ENCODE peak calls at places on chromosome 1, in eight cellular contexts. D is ecto neural progenitor cell; A is stimulated activated CD4-positive, alpha-beta T cell treated with anti-CD3 and anti-CD28 coated beads, Interleukin-2, amount 100 ng/mL, for 24 hours; J is heart left ventricle; S is GM04504; Q is myocyte; H is activated naive CD4-positive, alpha-beta T cell treated with Interleukin-2 at 50 U/mL for 16 hours; R is NCI-H146. L is an unnamed sample.

GRCh38 chr1:219990782-219991510 is 55.4 kb downstream of the EPRS1 start:
- DNase-seq in J (no peak), R (peak), A (no peak), Q (peak), H (no peak), D (no peak), S (peak), L (peak)

GRCh38 chr1:116553386-116554115 is 17.3 kb downstream of the CD58 start:
- DNase-seq in A (no peak), J (no peak), D (no peak), R (no peak), H (no peak), Q (no peak), S (no peak), L (no peak)

GRCh38 chr1:225816643-225817538 is 7.0 kb downstream of the EPHX1 start:
- DNase-seq in Q (peak), H (no peak), J (peak), R (no peak), A (no peak), D (no peak), S (no peak), L (no peak)

GRCh38 chr1:217539510-217539909 is 91.4 kb downstream of the GPATCH2 start:
- DNase-seq in A (no peak), D (no peak), J (no peak), S (no peak), H (no peak), Q (no peak), R (peak), L (no peak)

GRCh38 chr1:88216441-88216840 is 467.6 kb upstream of the PKN2 start:
- DNase-seq in R (peak), A (no peak), D (no peak), J (no peak), S (no peak), H (no peak), Q (no peak), L (no peak)

GRCh38 chr1:54571803-54572202 is 23.8 kb downstream of the ACOT11 start:
- DNase-seq in A (no peak), S (no peak), H (no peak), J (no peak), R (no peak), D (no peak), Q (no peak), L (no peak)

GRCh38 chr1:224554620-224555259 is 61.4 kb upstream of the CNIH3 start:
- DNase-seq in D (no peak), J (no peak), R (no peak), H (no peak), A (no peak), Q (no peak), S (no peak), L (no peak)

GRCh38 chr1:235902638-235903542 is 36.2 kb upstream of the LYST start:
- DNase-seq in Q (no peak), R (no peak), J (no peak), S (peak), A (no peak), D (peak), H (no peak), L (no peak)

GRCh38 chr1:162627662-162628296 is 4.5 kb upstream of the DDR2 start:
- DNase-seq in A (no peak), S (no peak), H (no peak), Q (peak), J (no peak), D (no peak), R (peak), L (peak)

GRCh38 chr1:198417041-198417440 is 123.4 kb downstream of the ATP6V1G3 start:
- DNase-seq in Q (no peak), R (no peak), A (no peak), H (no peak), D (no peak), J (no peak), S (no peak), L (no peak)

GRCh38 chr1:32275424-32275823 is 16.5 kb upstream of the HDAC1 start:
- DNase-seq in S (no peak), A (no peak), Q (no peak), J (no peak), R (no peak), D (no peak), H (no peak), L (no peak)

GRCh38 chr1:156347337-156347736 is 9.0 kb downstream of the TSACC start:
- DNase-seq in J (no peak), Q (no peak), D (no peak), S (peak), H (no peak), A (no peak), R (no peak), L (no peak)

GRCh38 chr1:164803366-164803765 is 244.4 kb downstream of the PBX1 start:
- DNase-seq in S (no peak), D (no peak), R (no peak), A (no peak), H (no peak), J (no peak), Q (peak), L (no peak)

GRCh38 chr1:52139817-52140540 is 1.9 kb upstream of the ZFYVE9 start:
- DNase-seq in S (peak), H (peak), Q (peak), D (no peak), R (no peak), J (no peak), A (peak), L (no peak)

GRCh38 chr1:190474587-190475305 is 2.9 kb downstream of the BRINP3 start:
- DNase-seq in H (no peak), Q (no peak), A (no peak), D (peak), R (peak), J (no peak), S (no peak), L (no peak)

GRCh38 chr1:84619383-84620093 is 45.3 kb upstream of the CTBS start:
- DNase-seq in Q (peak), R (peak), S (peak), A (peak), H (peak), J (no peak), D (no peak), L (peak)

GRCh38 chr1:5351366-5351765 is 640.9 kb downstream of the NPHP4 start:
- DNase-seq in Q (no peak), J (no peak), H (no peak), A (no peak), S (no peak), R (no peak), D (no peak), L (no peak)

GRCh38 chr1:244022301-244022700 is 28.8 kb upstream of the ZBTB18 start:
- DNase-seq in S (peak), R (no peak), D (no peak), H (no peak), J (no peak), Q (no peak), A (no peak), L (no peak)

GRCh38 chr1:31101147-31101502 is 35.6 kb upstream of the PUM1 start:
- DNase-seq in Q (peak), R (no peak), S (peak), H (no peak), J (no peak), A (no peak), D (no peak), L (peak)

GRCh38 chr1:47378147-47378546 is 37.9 kb upstream of the FOXE3 start:
- DNase-seq in J (no peak), R (no peak), H (no peak), D (no peak), A (no peak), Q (no peak), S (no peak), L (peak)

GRCh38 chr1:55800503-55800902 is 585.3 kb upstream of the USP24 start:
- DNase-seq in Q (no peak), R (no peak), S (no peak), J (no peak), A (no peak), H (no peak), D (no peak), L (no peak)

GRCh38 chr1:8015036-8015808 is 10.9 kb downstream of the ERRFI1 start:
- DNase-seq in S (peak), A (no peak), R (peak), J (no peak), H (no peak), D (no peak), Q (peak), L (peak)

GRCh38 chr1:247338723-247339270 is 7.1 kb upstream of the ZNF496 start:
- DNase-seq in H (no peak), J (no peak), Q (no peak), D (no peak), R (no peak), A (no peak), S (no peak), L (peak)

GRCh38 chr1:10723317-10723716 is 73.1 kb downstream of the CASZ1 start:
- DNase-seq in J (no peak), S (no peak), R (no peak), A (no peak), D (no peak), H (no peak), Q (no peak), L (no peak)

GRCh38 chr1:229024528-229025119 is 246.3 kb upstream of the RAB4A start:
- DNase-seq in R (no peak), J (peak), S (peak), A (peak), Q (peak), H (no peak), D (no peak), L (peak)

GRCh38 chr1:43914576-43915525 is 18.8 kb upstream of the ARTN start:
- DNase-seq in D (no peak), J (no peak), A (no peak), S (no peak), H (no peak), R (no peak), Q (no peak), L (no peak)

GRCh38 chr1:4771721-4772120 is 117.3 kb downstream of the AJAP1 start:
- DNase-seq in H (no peak), S (no peak), Q (no peak), D (no peak), A (no peak), R (no peak), J (no peak), L (no peak)

GRCh38 chr1:158248122-158248521 is 6.1 kb upstream of the CD1A start:
- DNase-seq in H (peak), A (peak), Q (peak), J (peak), D (no peak), S (no peak), R (no peak), L (no peak)

GRCh38 chr1:210024996-210025395 is 87.0 kb downstream of the SYT14 start:
- DNase-seq in A (no peak), H (no peak), S (no peak), J (no peak), D (no peak), R (no peak), Q (no peak), L (no peak)

GRCh38 chr1:24540051-24540905 is 15.6 kb upstream of the NCMAP start:
- DNase-seq in D (no peak), Q (no peak), A (peak), J (no peak), R (no peak), S (no peak), H (peak), L (no peak)

GRCh38 chr1:55560246-55560645 is 345.1 kb upstream of the USP24 start:
- DNase-seq in D (no peak), R (no peak), H (no peak), Q (no peak), A (no peak), S (no peak), J (no peak), L (no peak)

GRCh38 chr1:38071530-38072266 is 25.1 kb upstream of the POU3F1 start:
- DNase-seq in J (no peak), Q (peak), R (no peak), A (no peak), S (no peak), D (no peak), H (no peak), L (peak)

GRCh38 chr1:118209648-118210047 is 24.6 kb upstream of the SPAG17 start:
- DNase-seq in H (no peak), Q (no peak), R (no peak), S (no peak), D (no peak), A (no peak), J (no peak), L (no peak)

GRCh38 chr1:106879538-106879937 is 176.9 kb upstream of the PRMT6 start:
- DNase-seq in J (peak), Q (no peak), A (no peak), H (no peak), D (no peak), S (no peak), R (no peak), L (no peak)

L was measured in HepG2.